ENCODE peak calls at places on chromosomes 13 and 19, in nine cellular contexts. One of them, this sample, is unnamed.

GRCh38 chr13:31775686-31776085 is 36.4 kb downstream of the RXFP2 start:
- DNase-seq in aorta: peak
- DNase-seq in CD8-positive, alpha-beta memory T cell: no peak
- DNase-seq in IMR-90: no peak
- DNase-seq in testis: peak
- DNase-seq in H9: no peak
- DNase-seq in Karpas-422: no peak
- DNase-seq in PC-3: no peak
- DNase-seq in thyroid gland: peak
- DNase-seq in this sample: no peak

GRCh38 chr13:30409911-30410704 is 12.2 kb upstream of the UBE2L5 start:
- DNase-seq in aorta: peak
- DNase-seq in CD8-positive, alpha-beta memory T cell: no peak
- DNase-seq in IMR-90: peak
- DNase-seq in testis: peak
- DNase-seq in H9: no peak
- DNase-seq in Karpas-422: no peak
- DNase-seq in PC-3: peak
- DNase-seq in thyroid gland: no peak
- DNase-seq in this sample: no peak

GRCh38 chr13:89239361-89240127 is 1568.4 kb downstream of the SLITRK5 start:
- DNase-seq in aorta: no peak
- DNase-seq in CD8-positive, alpha-beta memory T cell: no peak
- DNase-seq in IMR-90: no peak
- DNase-seq in testis: no peak
- DNase-seq in H9: no peak
- DNase-seq in Karpas-422: no peak
- DNase-seq in PC-3: peak
- DNase-seq in thyroid gland: no peak
- DNase-seq in this sample: no peak

GRCh38 chr13:110302986-110303385 is 4.0 kb downstream of the COL4A1 start:
- DNase-seq in aorta: no peak
- DNase-seq in CD8-positive, alpha-beta memory T cell: no peak
- DNase-seq in IMR-90: no peak
- DNase-seq in testis: no peak
- DNase-seq in H9: no peak
- DNase-seq in Karpas-422: no peak
- DNase-seq in PC-3: no peak
- DNase-seq in thyroid gland: no peak
- DNase-seq in this sample: no peak

GRCh38 chr19:55461974-55462628 is 659 bp upstream of the ISOC2 start:
- DNase-seq in aorta: no peak
- DNase-seq in CD8-positive, alpha-beta memory T cell: no peak
- DNase-seq in IMR-90: peak
- DNase-seq in testis: no peak
- DNase-seq in H9: no peak
- DNase-seq in Karpas-422: no peak
- DNase-seq in PC-3: peak
- DNase-seq in thyroid gland: no peak
- DNase-seq in this sample: no peak

GRCh38 chr13:39159393-39159792 is 121.1 kb downstream of the NHLRC3 start:
- DNase-seq in aorta: no peak
- DNase-seq in CD8-positive, alpha-beta memory T cell: no peak
- DNase-seq in IMR-90: no peak
- DNase-seq in testis: no peak
- DNase-seq in H9: no peak
- DNase-seq in Karpas-422: no peak
- DNase-seq in PC-3: no peak
- DNase-seq in thyroid gland: no peak
- DNase-seq in this sample: no peak

GRCh38 chr13:21121616-21122015 is 54.7 kb downstream of the SKA3 start:
- DNase-seq in aorta: no peak
- DNase-seq in CD8-positive, alpha-beta memory T cell: no peak
- DNase-seq in IMR-90: no peak
- DNase-seq in testis: no peak
- DNase-seq in H9: no peak
- DNase-seq in Karpas-422: no peak
- DNase-seq in PC-3: no peak
- DNase-seq in thyroid gland: no peak
- DNase-seq in this sample: no peak

GRCh38 chr19:28292822-28293500 is 920.0 kb downstream of the UQCRFS1 start:
- DNase-seq in aorta: no peak
- DNase-seq in CD8-positive, alpha-beta memory T cell: no peak
- DNase-seq in IMR-90: no peak
- DNase-seq in testis: no peak
- DNase-seq in H9: peak
- DNase-seq in Karpas-422: no peak
- DNase-seq in PC-3: no peak
- DNase-seq in thyroid gland: no peak
- DNase-seq in this sample: peak

GRCh38 chr19:23254141-23254910 is 4.1 kb upstream of the ZNF724 start:
- DNase-seq in aorta: no peak
- DNase-seq in CD8-positive, alpha-beta memory T cell: no peak
- DNase-seq in IMR-90: no peak
- DNase-seq in testis: no peak
- DNase-seq in H9: no peak
- DNase-seq in Karpas-422: no peak
- DNase-seq in PC-3: no peak
- DNase-seq in thyroid gland: no peak
- DNase-seq in this sample: peak

GRCh38 chr19:1223018-1223855 is 14.6 kb downstream of the CBARP start:
- DNase-seq in aorta: peak
- DNase-seq in CD8-positive, alpha-beta memory T cell: no peak
- DNase-seq in IMR-90: peak
- DNase-seq in testis: peak
- DNase-seq in H9: peak
- DNase-seq in Karpas-422: peak
- DNase-seq in PC-3: peak
- DNase-seq in thyroid gland: no peak
- DNase-seq in this sample: peak

GRCh38 chr13:99746857-99747710 is 224.5 kb downstream of the ZIC5 start:
- DNase-seq in aorta: no peak
- DNase-seq in CD8-positive, alpha-beta memory T cell: no peak
- DNase-seq in IMR-90: no peak
- DNase-seq in testis: no peak
- DNase-seq in H9: peak
- DNase-seq in Karpas-422: no peak
- DNase-seq in PC-3: no peak
- DNase-seq in thyroid gland: no peak
- DNase-seq in this sample: peak

GRCh38 chr13:58795715-58796114 is 1164.2 kb downstream of the PCDH17 start:
- DNase-seq in aorta: no peak
- DNase-seq in CD8-positive, alpha-beta memory T cell: no peak
- DNase-seq in IMR-90: no peak
- DNase-seq in testis: no peak
- DNase-seq in H9: no peak
- DNase-seq in Karpas-422: no peak
- DNase-seq in PC-3: no peak
- DNase-seq in thyroid gland: no peak
- DNase-seq in this sample: no peak

GRCh38 chr13:22120646-22121045 is 449.8 kb downstream of the FGF9 start:
- DNase-seq in aorta: no peak
- DNase-seq in CD8-positive, alpha-beta memory T cell: no peak
- DNase-seq in IMR-90: no peak
- DNase-seq in testis: no peak
- DNase-seq in H9: no peak
- DNase-seq in Karpas-422: no peak
- DNase-seq in PC-3: no peak
- DNase-seq in thyroid gland: no peak
- DNase-seq in this sample: no peak

GRCh38 chr19:3670796-3671679 is 29.2 kb downstream of the PIP5K1C start:
- DNase-seq in aorta: peak
- DNase-seq in CD8-positive, alpha-beta memory T cell: no peak
- DNase-seq in IMR-90: peak
- DNase-seq in testis: peak
- DNase-seq in H9: no peak
- DNase-seq in Karpas-422: no peak
- DNase-seq in PC-3: no peak
- DNase-seq in thyroid gland: peak
- DNase-seq in this sample: peak

GRCh38 chr13:41458939-41459753 is 1.8 kb downstream of the RGCC start:
- DNase-seq in aorta: no peak
- DNase-seq in CD8-positive, alpha-beta memory T cell: peak
- DNase-seq in IMR-90: peak
- DNase-seq in testis: no peak
- DNase-seq in H9: no peak
- DNase-seq in Karpas-422: peak
- DNase-seq in PC-3: peak
- DNase-seq in thyroid gland: no peak
- DNase-seq in this sample: peak

GRCh38 chr13:110726726-110727125 is 13.2 kb downstream of the ING1 start:
- DNase-seq in aorta: no peak
- DNase-seq in CD8-positive, alpha-beta memory T cell: peak
- DNase-seq in IMR-90: no peak
- DNase-seq in testis: no peak
- DNase-seq in H9: no peak
- DNase-seq in Karpas-422: peak
- DNase-seq in PC-3: no peak
- DNase-seq in thyroid gland: no peak
- DNase-seq in this sample: no peak

GRCh38 chr13:99687728-99688397 is 186.6 kb downstream of the TM9SF2 start:
- DNase-seq in aorta: no peak
- DNase-seq in CD8-positive, alpha-beta memory T cell: no peak
- DNase-seq in IMR-90: no peak
- DNase-seq in testis: no peak
- DNase-seq in H9: peak
- DNase-seq in Karpas-422: no peak
- DNase-seq in PC-3: no peak
- DNase-seq in thyroid gland: no peak
- DNase-seq in this sample: peak

GRCh38 chr13:112467236-112467635 is 91.1 kb downstream of the SPACA7 start:
- DNase-seq in aorta: no peak
- DNase-seq in CD8-positive, alpha-beta memory T cell: no peak
- DNase-seq in IMR-90: no peak
- DNase-seq in testis: no peak
- DNase-seq in H9: no peak
- DNase-seq in Karpas-422: no peak
- DNase-seq in PC-3: no peak
- DNase-seq in thyroid gland: no peak
- DNase-seq in this sample: no peak

GRCh38 chr13:44573790-44574465 is 2.2 kb downstream of the TSC22D1 start:
- DNase-seq in aorta: no peak
- DNase-seq in CD8-positive, alpha-beta memory T cell: no peak
- DNase-seq in IMR-90: peak
- DNase-seq in testis: no peak
- DNase-seq in H9: peak
- DNase-seq in Karpas-422: peak
- DNase-seq in PC-3: peak
- DNase-seq in thyroid gland: no peak
- DNase-seq in this sample: peak

GRCh38 chr19:5695649-5696195 is 5.6 kb downstream of the RPL36 start:
- DNase-seq in aorta: no peak
- DNase-seq in CD8-positive, alpha-beta memory T cell: no peak
- DNase-seq in IMR-90: no peak
- DNase-seq in testis: no peak
- DNase-seq in H9: peak
- DNase-seq in Karpas-422: peak
- DNase-seq in PC-3: no peak
- DNase-seq in thyroid gland: no peak
- DNase-seq in this sample: peak
- H3K27ac ChIP-seq in aorta: no peak
- H3K27ac ChIP-seq in CD8-positive, alpha-beta memory T cell: no peak
- H3K27ac ChIP-seq in IMR-90: no peak
- H3K27ac ChIP-seq in testis: no peak
- H3K27ac ChIP-seq in H9: no peak
- H3K27ac ChIP-seq in Karpas-422: no peak
- H3K27ac ChIP-seq in PC-3: no peak
- H3K27ac ChIP-seq in thyroid gland: no peak
- H3K27ac ChIP-seq in this sample: no peak

GRCh38 chr19:18155095-18156087 is 2.4 kb downstream of the PIK3R2 start:
- DNase-seq in aorta: no peak
- DNase-seq in CD8-positive, alpha-beta memory T cell: no peak
- DNase-seq in IMR-90: no peak
- DNase-seq in testis: no peak
- DNase-seq in H9: no peak
- DNase-seq in Karpas-422: no peak
- DNase-seq in PC-3: no peak
- DNase-seq in thyroid gland: no peak
- DNase-seq in this sample: no peak

GRCh38 chr19:18158471-18158870 is 5.5 kb downstream of the PIK3R2 start:
- DNase-seq in aorta: no peak
- DNase-seq in CD8-positive, alpha-beta memory T cell: no peak
- DNase-seq in IMR-90: no peak
- DNase-seq in testis: no peak
- DNase-seq in H9: no peak
- DNase-seq in Karpas-422: no peak
- DNase-seq in PC-3: no peak
- DNase-seq in thyroid gland: no peak
- DNase-seq in this sample: no peak

GRCh38 chr19:18156268-18156667 is 3.3 kb downstream of the PIK3R2 start:
- DNase-seq in aorta: no peak
- DNase-seq in CD8-positive, alpha-beta memory T cell: no peak
- DNase-seq in IMR-90: no peak
- DNase-seq in testis: no peak
- DNase-seq in H9: no peak
- DNase-seq in Karpas-422: no peak
- DNase-seq in PC-3: no peak
- DNase-seq in thyroid gland: no peak
- DNase-seq in this sample: no peak

GRCh38 chr19:18156841-18157464 is 4.0 kb downstream of the PIK3R2 start:
- DNase-seq in aorta: peak
- DNase-seq in CD8-positive, alpha-beta memory T cell: no peak
- DNase-seq in IMR-90: peak
- DNase-seq in testis: peak
- DNase-seq in H9: no peak
- DNase-seq in Karpas-422: no peak
- DNase-seq in PC-3: peak
- DNase-seq in thyroid gland: peak
- DNase-seq in this sample: no peak

GRCh38 chr19:18157465-18158063 is 4.6 kb downstream of the PIK3R2 start:
- DNase-seq in aorta: no peak
- DNase-seq in CD8-positive, alpha-beta memory T cell: no peak
- DNase-seq in IMR-90: no peak
- DNase-seq in testis: peak
- DNase-seq in H9: peak
- DNase-seq in Karpas-422: no peak
- DNase-seq in PC-3: no peak
- DNase-seq in thyroid gland: peak
- DNase-seq in this sample: peak
- H3K27ac ChIP-seq in aorta: peak
- H3K27ac ChIP-seq in CD8-positive, alpha-beta memory T cell: no peak
- H3K27ac ChIP-seq in IMR-90: no peak
- H3K27ac ChIP-seq in testis: peak
- H3K27ac ChIP-seq in H9: no peak
- H3K27ac ChIP-seq in Karpas-422: no peak
- H3K27ac ChIP-seq in PC-3: no peak
- H3K27ac ChIP-seq in thyroid gland: peak
- H3K27ac ChIP-seq in this sample: peak

GRCh38 chr19:2253106-2254051 is 2.8 kb downstream of the JSRP1 start:
- DNase-seq in aorta: no peak
- DNase-seq in CD8-positive, alpha-beta memory T cell: no peak
- DNase-seq in IMR-90: no peak
- DNase-seq in testis: no peak
- DNase-seq in H9: peak
- DNase-seq in Karpas-422: peak
- DNase-seq in PC-3: no peak
- DNase-seq in thyroid gland: no peak
- DNase-seq in this sample: peak
- H3K27ac ChIP-seq in aorta: no peak
- H3K27ac ChIP-seq in CD8-positive, alpha-beta memory T cell: no peak
- H3K27ac ChIP-seq in IMR-90: no peak
- H3K27ac ChIP-seq in testis: no peak
- H3K27ac ChIP-seq in H9: no peak
- H3K27ac ChIP-seq in Karpas-422: no peak
- H3K27ac ChIP-seq in PC-3: no peak
- H3K27ac ChIP-seq in thyroid gland: no peak
- H3K27ac ChIP-seq in this sample: no peak

GRCh38 chr19:54164369-54165068 is 5.0 kb upstream of the LENG1 start:
- DNase-seq in aorta: peak
- DNase-seq in CD8-positive, alpha-beta memory T cell: peak
- DNase-seq in IMR-90: peak
- DNase-seq in testis: peak
- DNase-seq in H9: peak
- DNase-seq in Karpas-422: no peak
- DNase-seq in PC-3: peak
- DNase-seq in thyroid gland: peak
- DNase-seq in this sample: peak
- H3K27ac ChIP-seq in aorta: no peak
- H3K27ac ChIP-seq in CD8-positive, alpha-beta memory T cell: no peak
- H3K27ac ChIP-seq in IMR-90: no peak
- H3K27ac ChIP-seq in testis: no peak
- H3K27ac ChIP-seq in H9: no peak
- H3K27ac ChIP-seq in Karpas-422: no peak
- H3K27ac ChIP-seq in PC-3: no peak
- H3K27ac ChIP-seq in thyroid gland: no peak
- H3K27ac ChIP-seq in this sample: no peak

This sample was measured in endodermal cell.